ENCODE peak calls at places on chromosomes 13 and 19, in seven cellular contexts. One of them, this sample, is unnamed.

GRCh38 chr13:106318941-106319411 is 216.5 kb downstream of the EFNB2 start:
- DNase-seq in uterus: peak
- DNase-seq in thyroid gland: peak
- DNase-seq in ovary: no peak
- DNase-seq in adrenal gland: no peak
- DNase-seq in IMR-90: peak
- DNase-seq in heart left ventricle: no peak
- DNase-seq in this sample: no peak

GRCh38 chr19:48565090-48565489 is 13.1 kb downstream of the SULT2B1 start:
- DNase-seq in heart left ventricle: no peak
- DNase-seq in thyroid gland: no peak
- DNase-seq in uterus: no peak
- DNase-seq in ovary: no peak
- DNase-seq in adrenal gland: no peak
- DNase-seq in IMR-90: peak
- DNase-seq in this sample: no peak

GRCh38 chr13:114282143-114282685 is 813 bp downstream of the UPF3A start:
- DNase-seq in uterus: no peak
- DNase-seq in heart left ventricle: peak
- DNase-seq in adrenal gland: peak
- DNase-seq in IMR-90: peak
- DNase-seq in ovary: peak
- DNase-seq in thyroid gland: peak
- DNase-seq in this sample: peak

GRCh38 chr19:17757125-17757524 is 5.8 kb downstream of the FCHO1 start:
- DNase-seq in ovary: peak
- DNase-seq in heart left ventricle: peak
- DNase-seq in IMR-90: peak
- DNase-seq in thyroid gland: peak
- DNase-seq in adrenal gland: peak
- DNase-seq in uterus: peak
- DNase-seq in this sample: peak

GRCh38 chr19:3210347-3211017 is 14.0 kb upstream of the CELF5 start:
- DNase-seq in IMR-90: no peak
- DNase-seq in thyroid gland: peak
- DNase-seq in heart left ventricle: no peak
- DNase-seq in uterus: no peak
- DNase-seq in ovary: no peak
- DNase-seq in adrenal gland: peak
- DNase-seq in this sample: peak

GRCh38 chr13:98450495-98451167 is 126.3 kb downstream of the STK24 start:
- DNase-seq in thyroid gland: peak
- DNase-seq in uterus: no peak
- DNase-seq in ovary: no peak
- DNase-seq in IMR-90: no peak
- DNase-seq in adrenal gland: no peak
- DNase-seq in heart left ventricle: peak
- DNase-seq in this sample: no peak

GRCh38 chr13:113140677-113141590 is 17.5 kb upstream of the PROZ start:
- DNase-seq in heart left ventricle: no peak
- DNase-seq in adrenal gland: peak
- DNase-seq in ovary: no peak
- DNase-seq in uterus: no peak
- DNase-seq in thyroid gland: peak
- DNase-seq in IMR-90: no peak
- DNase-seq in this sample: no peak

GRCh38 chr19:54248016-54248601 is 5.5 kb upstream of the LILRA6 start:
- DNase-seq in adrenal gland: peak
- DNase-seq in IMR-90: peak
- DNase-seq in uterus: no peak
- DNase-seq in thyroid gland: no peak
- DNase-seq in heart left ventricle: peak
- DNase-seq in ovary: no peak
- DNase-seq in this sample: no peak

GRCh38 chr19:29775575-29775900 is 36.3 kb upstream of the CCNE1 start:
- DNase-seq in thyroid gland: no peak
- DNase-seq in uterus: no peak
- DNase-seq in heart left ventricle: no peak
- DNase-seq in IMR-90: no peak
- DNase-seq in adrenal gland: no peak
- DNase-seq in ovary: no peak
- DNase-seq in this sample: no peak

GRCh38 chr13:106038752-106039151 is 496.7 kb downstream of the EFNB2 start:
- DNase-seq in thyroid gland: no peak
- DNase-seq in uterus: no peak
- DNase-seq in ovary: no peak
- DNase-seq in heart left ventricle: no peak
- DNase-seq in IMR-90: peak
- DNase-seq in adrenal gland: no peak
- DNase-seq in this sample: no peak

GRCh38 chr19:18304194-18304495 is 18.7 kb downstream of the LSM4 start:
- DNase-seq in uterus: no peak
- DNase-seq in heart left ventricle: no peak
- DNase-seq in thyroid gland: no peak
- DNase-seq in IMR-90: no peak
- DNase-seq in adrenal gland: peak
- DNase-seq in ovary: no peak
- DNase-seq in this sample: no peak

GRCh38 chr13:51223284-51224270 is 1.4 kb downstream of the FAM124A start:
- DNase-seq in IMR-90: no peak
- DNase-seq in uterus: peak
- DNase-seq in ovary: no peak
- DNase-seq in heart left ventricle: peak
- DNase-seq in adrenal gland: no peak
- DNase-seq in thyroid gland: no peak
- DNase-seq in this sample: no peak

GRCh38 chr19:2888739-2889224 is 11.9 kb upstream of the ZNF57 start:
- DNase-seq in ovary: no peak
- DNase-seq in IMR-90: no peak
- DNase-seq in uterus: no peak
- DNase-seq in heart left ventricle: peak
- DNase-seq in thyroid gland: peak
- DNase-seq in adrenal gland: no peak
- DNase-seq in this sample: peak

GRCh38 chr13:105817011-105817410 is 718.5 kb downstream of the EFNB2 start:
- DNase-seq in adrenal gland: no peak
- DNase-seq in thyroid gland: no peak
- DNase-seq in IMR-90: no peak
- DNase-seq in uterus: no peak
- DNase-seq in ovary: no peak
- DNase-seq in heart left ventricle: no peak
- DNase-seq in this sample: no peak

GRCh38 chr13:44196186-44196751 is 177.4 kb upstream of the SERP2 start:
- DNase-seq in adrenal gland: no peak
- DNase-seq in IMR-90: no peak
- DNase-seq in thyroid gland: no peak
- DNase-seq in uterus: no peak
- DNase-seq in ovary: no peak
- DNase-seq in heart left ventricle: no peak
- DNase-seq in this sample: no peak
- TF ChIP-seq POLR2A in adrenal gland: no peak
- TF ChIP-seq POLR2A in IMR-90: no peak
- TF ChIP-seq POLR2A in thyroid gland: no peak
- TF ChIP-seq POLR2A in uterus: no peak
- TF ChIP-seq POLR2A in ovary: no peak
- TF ChIP-seq POLR2A in heart left ventricle: no peak
- TF ChIP-seq POLR2A in this sample: no peak

DNA sequence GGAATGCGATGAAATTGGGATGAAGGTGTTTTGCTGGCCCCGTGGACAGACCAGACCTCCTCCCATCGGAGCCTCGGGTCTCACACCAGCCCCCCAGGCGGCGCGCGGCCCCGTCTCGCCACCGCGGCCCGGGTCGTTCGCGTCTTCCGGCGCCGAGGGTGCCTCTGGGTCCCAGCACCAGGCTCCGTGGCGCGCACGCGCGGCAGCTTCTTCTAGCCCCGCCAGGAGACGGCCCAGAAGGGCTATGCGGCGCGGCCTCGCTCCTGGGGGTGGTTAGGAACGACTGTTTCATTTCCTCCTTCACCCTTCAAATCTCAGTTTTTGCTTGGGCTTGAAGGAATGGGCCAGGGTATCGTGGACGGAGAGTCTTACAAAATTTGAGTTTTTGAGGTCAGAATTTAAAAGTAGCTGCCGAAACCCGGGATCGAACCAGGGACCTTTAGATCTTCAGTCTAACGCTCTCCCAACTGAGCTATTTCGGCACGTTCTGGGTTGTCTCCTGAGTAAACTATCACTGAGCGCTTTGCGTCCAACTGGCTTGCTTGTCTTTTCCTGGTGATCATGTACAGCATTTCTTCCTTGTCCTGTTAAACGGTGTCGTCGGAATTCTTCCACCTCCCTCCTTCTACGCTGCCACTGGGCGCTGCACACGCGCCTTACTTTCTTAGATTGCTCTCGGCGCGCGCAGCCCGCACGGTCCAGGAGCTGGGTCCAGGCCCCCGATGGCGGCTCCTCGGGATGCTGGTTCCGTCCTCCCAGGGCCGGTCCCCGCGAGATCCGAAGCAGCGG is 46.5 kb downstream of the TGDS start:
- DNase-seq in heart left ventricle: peak
- DNase-seq in uterus: peak
- DNase-seq in thyroid gland: peak
- DNase-seq in adrenal gland: peak
- DNase-seq in ovary: peak
- DNase-seq in IMR-90: peak
- DNase-seq in this sample: peak
- TF ChIP-seq POLR2A in heart left ventricle: no peak
- TF ChIP-seq POLR2A in uterus: peak
- TF ChIP-seq POLR2A in thyroid gland: peak
- TF ChIP-seq POLR2A in adrenal gland: peak
- TF ChIP-seq POLR2A in ovary: peak
- TF ChIP-seq POLR2A in IMR-90: peak
- TF ChIP-seq POLR2A in this sample: peak

GRCh38 chr19:21358768-21359451 is at the start of gene ZNF738:
- DNase-seq in IMR-90: peak
- DNase-seq in adrenal gland: peak
- DNase-seq in heart left ventricle: peak
- DNase-seq in uterus: peak
- DNase-seq in thyroid gland: peak
- DNase-seq in ovary: peak
- DNase-seq in this sample: peak
- TF ChIP-seq POLR2A in IMR-90: peak
- TF ChIP-seq POLR2A in adrenal gland: no peak
- TF ChIP-seq POLR2A in heart left ventricle: peak
- TF ChIP-seq POLR2A in uterus: peak
- TF ChIP-seq POLR2A in thyroid gland: peak
- TF ChIP-seq POLR2A in ovary: no peak
- TF ChIP-seq POLR2A in this sample: no peak

GRCh38 chr13:57629821-57630235 is 1.7 kb upstream of the PCDH17 start:
- DNase-seq in heart left ventricle: peak
- DNase-seq in thyroid gland: peak
- DNase-seq in adrenal gland: peak
- DNase-seq in IMR-90: peak
- DNase-seq in ovary: peak
- DNase-seq in uterus: peak
- DNase-seq in this sample: peak
- TF ChIP-seq POLR2A in heart left ventricle: peak
- TF ChIP-seq POLR2A in thyroid gland: peak
- TF ChIP-seq POLR2A in adrenal gland: peak
- TF ChIP-seq POLR2A in IMR-90: peak
- TF ChIP-seq POLR2A in ovary: no peak
- TF ChIP-seq POLR2A in uterus: peak
- TF ChIP-seq POLR2A in this sample: no peak

GRCh38 chr19:33426621-33427475 is 53.3 kb downstream of the CEBPG start:
- DNase-seq in adrenal gland: no peak
- DNase-seq in thyroid gland: no peak
- DNase-seq in heart left ventricle: no peak
- DNase-seq in IMR-90: no peak
- DNase-seq in uterus: no peak
- DNase-seq in ovary: peak
- DNase-seq in this sample: no peak
- TF ChIP-seq POLR2A in adrenal gland: no peak
- TF ChIP-seq POLR2A in thyroid gland: no peak
- TF ChIP-seq POLR2A in heart left ventricle: no peak
- TF ChIP-seq POLR2A in IMR-90: no peak
- TF ChIP-seq POLR2A in uterus: no peak
- TF ChIP-seq POLR2A in ovary: no peak
- TF ChIP-seq POLR2A in this sample: no peak

DNA sequence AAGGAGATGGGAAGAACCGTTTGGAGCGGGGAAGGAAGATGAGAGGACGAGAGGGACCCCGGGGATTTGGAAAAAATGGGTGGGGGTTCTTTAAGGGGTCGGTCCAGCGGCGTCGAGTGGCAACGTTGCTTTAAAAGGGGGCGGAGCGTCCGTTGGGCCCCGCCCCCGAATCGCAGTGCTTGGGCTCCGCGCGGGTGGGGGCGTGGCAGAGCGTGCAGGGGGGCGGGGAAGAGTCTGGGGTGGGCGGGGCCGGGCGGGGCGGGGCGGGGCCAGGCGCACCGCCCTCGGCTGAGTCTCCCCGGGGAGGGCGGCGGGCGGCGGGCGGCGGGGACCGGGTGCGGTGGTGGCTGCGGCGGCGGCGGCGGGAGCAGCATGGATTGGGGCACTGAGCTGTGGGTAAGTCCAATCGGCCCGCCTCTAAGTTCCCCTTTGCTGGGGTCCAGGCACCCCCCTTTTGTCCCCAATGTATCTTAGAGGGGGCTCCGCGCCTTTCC is at the start of gene TRIP10:
- DNase-seq in heart left ventricle: peak
- DNase-seq in adrenal gland: peak
- DNase-seq in uterus: peak
- DNase-seq in IMR-90: peak
- DNase-seq in ovary: peak
- DNase-seq in thyroid gland: peak
- DNase-seq in this sample: peak
- TF ChIP-seq POLR2A in heart left ventricle: peak
- TF ChIP-seq POLR2A in adrenal gland: peak
- TF ChIP-seq POLR2A in uterus: peak
- TF ChIP-seq POLR2A in IMR-90: no peak
- TF ChIP-seq POLR2A in ovary: peak
- TF ChIP-seq POLR2A in thyroid gland: peak
- TF ChIP-seq POLR2A in this sample: peak

GRCh38 chr19:13958043-13958442 is 5.7 kb downstream of the DCAF15 start:
- DNase-seq in heart left ventricle: no peak
- DNase-seq in thyroid gland: no peak
- DNase-seq in adrenal gland: no peak
- DNase-seq in ovary: no peak
- DNase-seq in uterus: no peak
- DNase-seq in IMR-90: no peak
- DNase-seq in this sample: no peak
- TF ChIP-seq POLR2A in heart left ventricle: no peak
- TF ChIP-seq POLR2A in thyroid gland: no peak
- TF ChIP-seq POLR2A in adrenal gland: no peak
- TF ChIP-seq POLR2A in ovary: no peak
- TF ChIP-seq POLR2A in uterus: no peak
- TF ChIP-seq POLR2A in IMR-90: no peak
- TF ChIP-seq POLR2A in this sample: no peak

GRCh38 chr13:75537401-75538365 is at the start of gene COMMD6:
- DNase-seq in uterus: peak
- DNase-seq in ovary: peak
- DNase-seq in IMR-90: peak
- DNase-seq in heart left ventricle: peak
- DNase-seq in thyroid gland: peak
- DNase-seq in adrenal gland: peak
- DNase-seq in this sample: peak
- TF ChIP-seq POLR2A in uterus: peak
- TF ChIP-seq POLR2A in ovary: peak
- TF ChIP-seq POLR2A in IMR-90: peak
- TF ChIP-seq POLR2A in heart left ventricle: peak
- TF ChIP-seq POLR2A in thyroid gland: peak
- TF ChIP-seq POLR2A in adrenal gland: no peak
- TF ChIP-seq POLR2A in this sample: peak

DNA sequence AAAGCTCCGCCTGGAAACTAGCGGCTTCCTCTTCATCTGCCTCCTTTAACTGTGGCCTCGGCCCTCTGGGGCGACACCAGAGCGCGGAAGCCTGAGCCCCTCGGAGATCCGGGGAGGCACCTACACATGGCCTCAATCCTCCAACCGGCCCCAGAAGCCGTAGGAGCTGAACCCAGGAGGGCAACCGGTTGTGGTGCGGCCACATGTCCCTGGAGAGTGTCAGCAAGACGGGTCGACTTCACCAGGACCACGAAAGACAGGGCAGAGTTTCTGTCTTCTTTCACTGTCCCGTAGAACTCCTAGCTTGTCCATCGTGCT is 3.7 kb upstream of the SOX1 start:
- DNase-seq in thyroid gland: no peak
- DNase-seq in heart left ventricle: no peak
- DNase-seq in adrenal gland: no peak
- DNase-seq in IMR-90: no peak
- DNase-seq in ovary: no peak
- DNase-seq in uterus: no peak
- DNase-seq in this sample: no peak
- TF ChIP-seq POLR2A in thyroid gland: no peak
- TF ChIP-seq POLR2A in heart left ventricle: no peak
- TF ChIP-seq POLR2A in adrenal gland: no peak
- TF ChIP-seq POLR2A in IMR-90: no peak
- TF ChIP-seq POLR2A in ovary: no peak
- TF ChIP-seq POLR2A in uterus: no peak
- TF ChIP-seq POLR2A in this sample: no peak

This sample was measured in Peyer's patch.